ENCODE peak calls at places on chromosome 16, in seven cellular contexts. H is IMR-90, A is mesendoderm, Z is neuronal stem cell, I is mesenchymal stem cell, V is H9, T is trophoblast cell. W is an unnamed sample.

GRCh38 chr16:48203974-48204824 is 39.9 kb upstream of the LONP2 start:
- DNase-seq in H (no peak), Z (no peak), T (no peak), V (no peak), A (no peak), I (no peak), W (no peak)

GRCh38 chr16:87956771-87957279 is 5.6 kb downstream of the BANP start:
- DNase-seq in V (no peak), A (peak; percentile 54), T (no peak), Z (no peak), H (peak; percentile 85), I (peak; percentile 68), W (no peak)

GRCh38 chr16:87448866-87449265 is 44.0 kb downstream of the ZCCHC14 start:
- DNase-seq in A (no peak), T (no peak), V (no peak), I (no peak), Z (no peak), H (no peak), W (no peak)

GRCh38 chr16:69566437-69567030 is 768 bp downstream of the NFAT5 start:
- DNase-seq in H (peak; percentile 68), Z (peak; percentile 56), V (peak; percentile 47), A (no peak), I (peak; percentile 80), T (peak; percentile 27), W (no peak)

GRCh38 chr16:22337849-22338248 is 36.6 kb downstream of the CDR2 start:
- DNase-seq in A (no peak), H (no peak), V (no peak), T (no peak), Z (no peak), I (no peak), W (no peak)

GRCh38 chr16:47448830-47449575 is 11.9 kb downstream of the ITFG1 start:
- DNase-seq in H (no peak), V (no peak), A (no peak), Z (no peak), I (no peak), T (no peak), W (no peak)

GRCh38 chr16:47734987-47735594 is 274.0 kb downstream of the PHKB start:
- DNase-seq in I (no peak), V (no peak), Z (no peak), H (no peak), T (no peak), A (peak; percentile 16), W (no peak)

GRCh38 chr16:10992112-10992511 is 47.7 kb downstream of the CLEC16A start:
- DNase-seq in H (peak; percentile 98), Z (no peak), T (no peak), A (no peak), I (peak; percentile 97), V (no peak), W (no peak)

GRCh38 chr16:79170565-79171242 is 429.8 kb downstream of the MAF start:
- DNase-seq in I (peak; percentile 58), A (no peak), Z (no peak), V (no peak), T (no peak), H (no peak), W (no peak)

GRCh38 chr16:24568392-24568791 is 29.0 kb downstream of the RBBP6 start:
- DNase-seq in V (no peak), I (no peak), Z (no peak), T (no peak), H (peak; percentile 43), A (no peak), W (no peak)

GRCh38 chr16:88905563-88905962 is 39.1 kb upstream of the PABPN1L start:
- DNase-seq in A (peak; percentile 34), I (no peak), V (peak; percentile 76), Z (no peak), T (no peak), H (no peak), W (peak; percentile 82)

GRCh38 chr16:4800290-4801041 is 2.0 kb downstream of the ROGDI start:
- DNase-seq in I (no peak), A (no peak), H (no peak), V (no peak), Z (no peak), T (no peak), W (no peak)

GRCh38 chr16:81214745-81215166 is 23.7 kb upstream of the BCO1 start:
- DNase-seq in V (peak; percentile 79), T (peak; percentile 60), Z (no peak), H (peak; percentile 15), A (peak; percentile 65), I (no peak), W (peak; percentile 25)

GRCh38 chr16:13940397-13940933 is 20.5 kb downstream of the ERCC4 start:
- DNase-seq in H (no peak), T (no peak), A (peak; percentile 28), Z (no peak), V (no peak), I (no peak), W (no peak)

GRCh38 chr16:87765473-87765775 is 362 bp downstream of the KLHDC4 start:
- DNase-seq in Z (no peak), A (peak; percentile 34), H (peak; percentile 7), T (no peak), I (peak; percentile 3), V (no peak), W (no peak)

GRCh38 chr16:51816929-51817328 is 665.9 kb upstream of the SALL1 start:
- DNase-seq in T (no peak), H (peak; percentile 67), V (no peak), Z (no peak), A (no peak), I (peak; percentile 87), W (no peak)

GRCh38 chr16:86772231-86772510 is 193.8 kb downstream of the FOXL1 start:
- DNase-seq in H (peak; percentile 42), A (no peak), I (peak; percentile 71), V (no peak), T (no peak), Z (no peak), W (no peak)

DNA sequence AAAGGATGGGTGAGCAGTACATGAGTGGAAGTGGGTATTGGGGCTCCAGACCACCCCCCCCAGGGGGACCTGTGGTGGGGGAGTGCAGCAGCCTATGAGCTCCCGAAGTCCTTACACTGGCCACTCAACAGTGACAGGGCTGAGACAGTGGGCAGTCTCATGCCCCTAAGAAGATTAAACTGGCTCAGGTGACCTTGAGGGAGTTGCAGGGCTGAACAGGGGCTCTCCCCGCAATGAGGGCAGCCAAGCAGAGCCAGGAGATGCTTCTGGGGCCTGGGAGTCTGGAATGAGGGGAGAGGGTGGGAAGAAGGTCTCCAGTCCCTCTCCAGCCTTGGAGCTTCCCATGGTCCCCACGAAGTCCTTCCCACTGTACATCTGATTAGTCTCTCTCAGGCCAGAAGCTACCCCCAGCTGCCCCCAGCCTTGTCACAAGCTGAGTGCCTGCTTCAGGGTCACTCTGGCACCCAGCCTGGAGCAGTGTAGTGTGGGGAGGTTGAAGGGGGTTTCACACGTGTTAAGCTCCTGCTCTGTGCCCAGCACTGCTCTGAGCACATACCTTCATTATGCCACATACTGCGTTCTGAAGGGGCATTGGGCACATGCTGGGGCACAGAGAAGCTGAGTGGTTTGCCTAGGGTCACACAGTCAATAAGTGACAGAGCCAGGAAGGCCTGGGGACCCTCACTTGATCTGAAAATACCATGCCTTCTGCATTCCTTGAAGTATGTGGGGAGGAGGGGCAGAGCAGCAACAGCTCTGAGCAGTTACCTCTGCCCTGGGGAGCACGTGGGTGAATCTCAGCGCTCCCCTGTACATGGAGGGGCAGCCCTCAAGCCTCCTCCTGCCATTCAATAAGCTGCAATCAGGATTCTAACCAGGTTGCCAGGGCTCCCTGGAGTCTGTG is 1.1 kb upstream of the CDH16 start:
- DNase-seq in H (no peak), T (peak; percentile 65), Z (no peak), V (no peak), I (no peak), A (no peak), W (no peak)
- H2BK120ac ChIP-seq in H (no peak overlapping the region), T (no peak overlapping the region), Z (no peak overlapping the region), V (no peak overlapping the region), I (no peak overlapping the region), A (no peak overlapping the region), W (no peak overlapping the region)

DNA sequence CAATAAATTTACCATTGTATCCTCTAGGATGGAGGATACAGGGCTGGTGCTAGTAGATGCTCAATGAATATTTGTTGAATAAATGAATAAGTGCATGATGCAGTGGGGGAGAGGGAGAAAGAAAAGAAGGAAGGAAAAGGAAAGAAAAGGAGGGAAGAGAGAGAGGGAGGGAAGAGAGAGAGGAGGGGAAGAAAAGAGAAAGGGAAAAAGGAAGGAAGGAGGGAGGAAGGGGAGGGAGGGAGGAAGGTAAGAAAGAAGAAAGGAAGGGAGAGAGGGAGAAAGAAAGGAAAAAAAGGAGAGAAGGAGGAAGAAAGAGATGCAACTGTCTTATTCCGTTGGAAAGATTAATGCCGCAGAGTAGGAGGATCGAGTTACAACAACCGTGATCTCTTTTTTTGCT is 30.4 kb downstream of the HSBP1 start:
- DNase-seq in T (no peak), H (no peak), I (no peak), Z (no peak), V (no peak), A (no peak), W (no peak)
- H2BK120ac ChIP-seq in T (no peak overlapping the region), H (no peak overlapping the region), I (no peak overlapping the region), Z (no peak overlapping the region), V (no peak overlapping the region), A (no peak overlapping the region), W (peak overlapping the region; percentile 1)

GRCh38 chr16:57262841-57263584 is 18.0 kb downstream of the ARL2BP start:
- DNase-seq in H (no peak), A (no peak), I (no peak), Z (no peak), V (no peak), T (no peak), W (no peak)
- H2BK120ac ChIP-seq in H (no peak overlapping the region), A (no peak overlapping the region), I (no peak overlapping the region), Z (peak overlapping the region; percentile 97), V (no peak overlapping the region), T (no peak overlapping the region), W (no peak overlapping the region)

GRCh38 chr16:1178295-1178910 is 25.5 kb downstream of the CACNA1H start:
- DNase-seq in H (no peak), A (no peak), Z (no peak), I (no peak), T (no peak), V (no peak), W (no peak)

GRCh38 chr16:1176280-1176897 is 23.5 kb downstream of the CACNA1H start:
- DNase-seq in V (no peak), I (no peak), Z (no peak), T (no peak), H (no peak), A (no peak), W (no peak)

GRCh38 chr16:1175566-1176279 is 22.8 kb downstream of the CACNA1H start:
- DNase-seq in A (no peak), Z (no peak), H (peak; percentile 52), I (peak; percentile 49), T (no peak), V (no peak), W (no peak)

GRCh38 chr16:1177750-1178149 is 24.8 kb downstream of the CACNA1H start:
- DNase-seq in T (no peak), V (no peak), Z (no peak), A (no peak), H (no peak), I (no peak), W (no peak)

GRCh38 chr16:1177053-1177452 is 24.1 kb downstream of the CACNA1H start:
- DNase-seq in Z (no peak), H (no peak), I (no peak), A (no peak), T (no peak), V (no peak), W (no peak)
- H2BK120ac ChIP-seq in Z (no peak overlapping the region), H (no peak overlapping the region), I (no peak overlapping the region), A (no peak overlapping the region), T (no peak overlapping the region), V (no peak overlapping the region), W (no peak overlapping the region)